ENCODE peak calls at places on chromosome 5, in six cellular contexts. M is heart left ventricle, C is H7, E is MM.1S, L is Caco-2, X is fibroblast of lung. R is an unnamed sample. For H3K36me3, the result is how much of the 10 kb centered on the place peaks cover.

GRCh38 chr5:59799668-59800374 is 93.7 kb downstream of the PDE4D start:
- DNase-seq in M (peak), C (peak), E (peak), L (peak), X (peak), R (no peak)

GRCh38 chr5:113090336-113091106 is 113.9 kb downstream of the DCP2 start:
- DNase-seq in M (no peak), C (no peak), E (peak), L (no peak), X (no peak), R (peak)

GRCh38 chr5:133991171-133991910 is 13.4 kb downstream of the VDAC1 start:
- DNase-seq in M (no peak), C (no peak), E (no peak), L (no peak), X (no peak), R (no peak)

GRCh38 chr5:115626444-115626823 is 598 bp upstream of the TMED7 start:
- DNase-seq in M (no peak), C (peak), E (no peak), L (no peak), X (peak), R (no peak)

GRCh38 chr5:126449751-126450271 is 26.6 kb downstream of the GRAMD2B start:
- DNase-seq in M (peak), C (no peak), E (peak), L (no peak), X (peak), R (no peak)

GRCh38 chr5:44997506-44997905 is 188.8 kb downstream of the MRPS30 start:
- DNase-seq in M (no peak), C (no peak), E (peak), L (no peak), X (no peak), R (peak)

GRCh38 chr5:74392698-74393431 is 247.7 kb downstream of the ENC1 start:
- DNase-seq in M (no peak), C (no peak), E (no peak), L (no peak), X (peak), R (no peak)

GRCh38 chr5:157273131-157273556 is 7.2 kb downstream of the CYFIP2 start:
- DNase-seq in M (no peak), C (no peak), E (peak), L (no peak), X (no peak), R (no peak)

GRCh38 chr5:151123897-151124751 is 33.5 kb downstream of the ANXA6 start:
- DNase-seq in M (peak), C (no peak), E (no peak), L (no peak), X (peak), R (peak)

GRCh38 chr5:21882363-21882762 is 970.8 kb downstream of the CDH12 start:
- DNase-seq in M (no peak), C (no peak), E (no peak), L (no peak), X (no peak), R (no peak)

GRCh38 chr5:169139381-169140125 is 161.4 kb downstream of the SLIT3 start:
- DNase-seq in M (no peak), C (no peak), E (no peak), L (no peak), X (no peak), R (peak)

GRCh38 chr5:92930057-92930456 is 651.0 kb downstream of the NR2F1-AS1 start:
- DNase-seq in M (no peak), C (no peak), E (no peak), L (no peak), X (no peak), R (no peak)

GRCh38 chr5:151184316-151185042 is 26.9 kb upstream of the ANXA6 start:
- DNase-seq in M (no peak), C (no peak), E (no peak), L (no peak), X (no peak), R (peak)

GRCh38 chr5:31516802-31517201 is 15.1 kb downstream of the DROSHA start:
- DNase-seq in M (no peak), C (no peak), E (no peak), L (no peak), X (no peak), R (no peak)

GRCh38 chr5:36607838-36608783 is 1.7 kb downstream of the SLC1A3 start:
- DNase-seq in M (no peak), C (no peak), E (no peak), L (no peak), X (peak), R (no peak)

GRCh38 chr5:114477816-114478330 is 116.0 kb downstream of the KCNN2 start:
- DNase-seq in M (no peak), C (peak), E (no peak), L (no peak), X (no peak), R (no peak)

GRCh38 chr5:42403236-42403635 is 20.0 kb upstream of the GHR start:
- DNase-seq in M (no peak), C (peak), E (no peak), L (no peak), X (no peak), R (no peak)

GRCh38 chr5:74013222-74013621 is 387.2 kb downstream of the ARHGEF28 start:
- DNase-seq in M (no peak), C (no peak), E (no peak), L (no peak), X (no peak), R (no peak)

GRCh38 chr5:43753069-43753468 is 150.1 kb downstream of the NNT start:
- DNase-seq in M (no peak), C (no peak), E (no peak), L (no peak), X (no peak), R (no peak)

GRCh38 chr5:43658499-43658898 is 55.5 kb downstream of the NNT start:
- DNase-seq in M (no peak), C (no peak), E (no peak), L (no peak), X (peak), R (no peak)

GRCh38 chr5:172410160-172410559 is 44.2 kb downstream of the SH3PXD2B start:
- DNase-seq in M (no peak), C (peak), E (no peak), L (no peak), X (peak), R (no peak)

GRCh38 chr5:31463341-31463740 is 68.6 kb downstream of the DROSHA start:
- DNase-seq in M (no peak), C (no peak), E (no peak), L (no peak), X (no peak), R (no peak)

GRCh38 chr5:54463696-54464095 is 8.2 kb downstream of the HSPB3 start:
- DNase-seq in M (no peak), C (no peak), E (no peak), L (no peak), X (no peak), R (peak)

GRCh38 chr5:1471240-1471853 is 26.1 kb upstream of the SLC6A3 start:
- DNase-seq in M (no peak), C (no peak), E (no peak), L (no peak), X (no peak), R (no peak)

GRCh38 chr5:123094227-123094918 is 5.3 kb downstream of the PRDM6 start:
- DNase-seq in M (no peak), C (peak), E (no peak), L (no peak), X (peak), R (no peak)

GRCh38 chr5:66860199-66860975 is 264.2 kb downstream of the MAST4 start:
- DNase-seq in M (no peak), C (no peak), E (no peak), L (no peak), X (no peak), R (peak)

GRCh38 chr5:158133369-158133768 is 274.4 kb upstream of the CLINT1 start:
- DNase-seq in M (no peak), C (no peak), E (no peak), L (no peak), X (no peak), R (no peak)

GRCh38 chr5:96439477-96440184 is 6.6 kb upstream of the PCSK1 start:
- DNase-seq in M (no peak), C (no peak), E (peak), L (no peak), X (peak), R (no peak)

GRCh38 chr5:114367029-114367428 is 5.2 kb downstream of the KCNN2 start:
- DNase-seq in M (no peak), C (no peak), E (no peak), L (no peak), X (peak), R (no peak)

GRCh38 chr5:97919719-97920118 is 736.7 kb upstream of the RIOK2 start:
- DNase-seq in M (no peak), C (no peak), E (no peak), L (no peak), X (no peak), R (no peak)

GRCh38 chr5:105168806-105169205 is 1606.2 kb upstream of the NUDT12 start:
- DNase-seq in M (no peak), C (no peak), E (no peak), L (no peak), X (peak), R (no peak)

GRCh38 chr5:164076571-164076970 is 571.2 kb downstream of the MAT2B start:
- DNase-seq in M (no peak), C (no peak), E (no peak), L (no peak), X (no peak), R (no peak)

GRCh38 chr5:169641253-169641652 is 4.2 kb downstream of the DOCK2 start:
- DNase-seq in M (no peak), C (no peak), E (no peak), L (peak), X (no peak), R (no peak)

GRCh38 chr5:32711693-32712462 is 757 bp downstream of the NPR3 start:
- DNase-seq in M (peak), C (peak), E (no peak), L (no peak), X (peak), R (peak)

GRCh38 chr5:79209505-79209904 is 26.4 kb upstream of the JMY start:
- DNase-seq in M (no peak), C (no peak), E (no peak), L (no peak), X (no peak), R (no peak)

GRCh38 chr5:32916648-32917047 is 205.5 kb downstream of the NPR3 start:
- DNase-seq in M (no peak), C (peak), E (peak), L (peak), X (peak), R (peak)

GRCh38 chr5:81755320-81755719 is 4.4 kb upstream of the SSBP2 start:
- DNase-seq in M (no peak), C (peak), E (no peak), L (peak), X (peak), R (peak)

GRCh38 chr5:14321936-14322335 is 178.8 kb downstream of the TRIO start:
- DNase-seq in M (no peak), C (no peak), E (no peak), L (no peak), X (no peak), R (no peak)
- H3K36me3 ChIP-seq in M (half or more), C (under half), E (under half), L (under half), X (under half), R (under half)

DNA sequence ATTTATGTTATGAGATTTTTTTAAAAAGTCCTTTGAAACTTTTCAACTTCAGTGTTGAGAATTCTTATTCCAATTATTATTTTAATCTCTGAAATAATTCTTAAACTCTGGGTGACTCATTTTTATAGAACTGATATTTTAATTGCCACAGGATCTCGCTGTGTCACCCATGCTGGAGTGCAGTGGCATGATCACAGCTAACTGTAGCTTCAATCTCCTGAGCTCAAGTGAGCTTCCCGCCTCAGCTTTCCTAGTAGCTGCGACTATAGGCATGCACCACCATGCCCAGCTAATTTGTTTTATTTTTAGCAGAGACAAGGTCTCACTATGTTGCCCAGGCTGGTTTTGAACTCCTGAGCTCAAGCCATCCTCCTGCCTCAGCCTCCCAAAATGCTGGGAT is 41.0 kb downstream of the DIMT1 start:
- DNase-seq in M (no peak), C (no peak), E (no peak), L (no peak), X (no peak), R (no peak)
- H3K36me3 ChIP-seq in M (half or more), C (under half), E (under half), L (under half), X (under half), R (under half)

GRCh38 chr5:454936-455335 is 12.0 kb downstream of the EXOC3 start:
- DNase-seq in M (no peak), C (peak), E (no peak), L (no peak), X (no peak), R (no peak)
- H3K36me3 ChIP-seq in M (half or more), C (under half), E (under half), L (under half), X (under half), R (under half)

GRCh38 chr5:72408127-72408526 is 88.0 kb downstream of the PTCD2 start:
- DNase-seq in M (no peak), C (no peak), E (no peak), L (no peak), X (no peak), R (no peak)

GRCh38 chr5:72410896-72411295 is 90.7 kb downstream of the PTCD2 start:
- DNase-seq in M (no peak), C (no peak), E (no peak), L (no peak), X (peak), R (no peak)

GRCh38 chr5:72407541-72407940 is 87.4 kb downstream of the PTCD2 start:
- DNase-seq in M (no peak), C (no peak), E (no peak), L (no peak), X (peak), R (no peak)

GRCh38 chr5:72407078-72407477 is 86.9 kb downstream of the PTCD2 start:
- DNase-seq in M (no peak), C (no peak), E (no peak), L (no peak), X (no peak), R (no peak)

DNA sequence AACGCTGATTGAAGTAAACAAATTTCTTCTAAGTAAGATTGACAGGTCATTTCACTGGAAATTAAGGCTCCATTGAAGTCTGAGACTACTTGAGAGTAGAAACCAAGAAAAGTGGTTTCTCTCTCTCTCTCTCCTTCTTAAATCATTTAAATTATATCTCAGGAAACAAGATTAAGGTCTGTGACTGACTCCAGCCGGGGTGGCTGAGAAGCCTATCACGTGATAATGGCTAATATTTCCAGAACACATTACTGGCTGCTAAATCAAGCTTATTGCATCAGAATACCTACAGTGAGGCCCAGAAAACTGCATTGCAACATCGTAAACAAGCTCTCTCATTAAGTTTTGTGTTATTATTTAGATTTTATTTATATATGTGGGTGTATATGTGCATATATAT is 88.4 kb downstream of the PTCD2 start:
- DNase-seq in M (no peak), C (no peak), E (no peak), L (no peak), X (peak), R (no peak)
- H3K36me3 ChIP-seq in M (under half), C (under half), E (under half), L (under half), X (under half), R (under half)

GRCh38 chr5:176955895-176956294 is 50.7 kb downstream of the UIMC1 start:
- DNase-seq in M (no peak), C (no peak), E (no peak), L (no peak), X (no peak), R (no peak)
- H3K36me3 ChIP-seq in M (half or more), C (under half), E (under half), L (under half), X (under half), R (under half)

DNA sequence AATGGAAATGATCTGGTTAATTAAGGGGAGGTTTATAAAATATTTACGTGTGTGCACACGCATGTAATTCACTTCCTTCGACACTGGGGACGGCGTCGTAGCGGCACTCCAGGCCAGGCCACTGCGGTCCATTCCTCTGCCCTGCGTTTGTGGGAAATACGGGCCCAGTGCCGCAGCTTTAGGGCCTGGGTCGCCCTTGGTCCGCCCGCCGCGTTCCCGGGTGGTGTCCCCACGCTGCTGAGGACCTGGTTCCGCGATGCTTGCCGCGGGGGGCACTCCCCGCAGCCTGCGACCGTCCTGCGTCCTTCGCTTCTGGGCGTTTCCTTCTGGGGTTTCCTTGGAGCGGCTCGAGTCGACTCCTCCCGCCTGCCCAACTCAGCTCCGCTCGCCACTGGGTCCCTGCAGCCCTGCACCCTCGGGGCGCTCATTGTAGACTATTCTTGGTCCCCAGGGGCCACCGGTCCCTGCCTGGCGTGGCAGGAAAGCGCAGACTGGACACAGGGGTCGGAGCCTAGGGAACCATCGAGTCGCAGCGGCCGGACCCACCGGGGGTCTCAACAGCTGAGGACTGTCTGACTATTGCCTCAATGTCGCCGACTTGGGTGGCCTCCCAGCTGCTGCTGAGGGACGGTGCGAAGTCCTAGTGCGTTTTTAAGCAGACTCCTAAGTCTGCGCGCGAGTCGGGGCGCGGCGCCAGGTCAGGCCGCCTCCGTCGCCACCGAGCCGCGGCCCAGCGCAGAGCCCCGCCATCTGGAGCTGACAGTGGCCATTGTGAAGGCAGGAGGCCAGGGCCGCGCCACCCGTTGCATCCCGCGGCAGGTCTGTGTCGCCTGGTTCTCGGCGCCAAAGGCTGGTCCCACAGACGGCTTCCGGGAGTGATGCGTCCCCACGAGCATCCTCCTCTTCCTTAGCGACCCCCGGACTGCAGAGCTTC is 4.4 kb upstream of the IRX1 start:
- DNase-seq in M (no peak), C (peak), E (no peak), L (no peak), X (no peak), R (no peak)
- H3K36me3 ChIP-seq in M (under half), C (under half), E (under half), L (under half), X (under half), R (under half)

DNA sequence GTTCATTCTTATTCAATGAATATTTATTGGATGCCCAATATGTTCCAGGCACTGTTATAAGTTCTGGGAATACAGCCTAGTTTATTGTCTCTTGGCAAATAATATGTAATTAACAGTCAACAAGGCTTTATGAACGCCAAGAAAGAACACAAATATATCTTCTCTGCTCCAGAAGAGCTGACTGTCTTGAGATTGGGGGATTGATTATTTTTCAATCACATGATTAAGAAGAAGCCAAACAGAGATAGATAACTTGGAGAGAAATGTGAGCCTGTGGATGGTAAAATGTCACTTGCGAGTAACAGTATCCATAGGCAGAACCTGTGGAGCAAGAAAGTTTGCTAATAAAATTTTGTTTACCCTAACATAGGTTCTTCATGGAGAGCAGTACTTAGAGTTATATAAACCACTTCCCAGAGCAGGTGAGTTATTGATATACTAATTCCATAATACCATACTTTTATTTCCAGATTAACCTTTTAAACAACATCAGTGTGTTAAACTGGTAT is 49.4 kb downstream of the HSD17B4 start:
- DNase-seq in M (no peak), C (no peak), E (no peak), L (no peak), X (no peak), R (no peak)
- H3K36me3 ChIP-seq in M (half or more), C (under half), E (under half), L (under half), X (under half), R (under half)

GRCh38 chr5:149519624-149520023 is 31.6 kb downstream of the CSNK1A1 start:
- DNase-seq in M (no peak), C (no peak), E (no peak), L (no peak), X (no peak), R (no peak)
- H3K36me3 ChIP-seq in M (half or more), C (under half), E (under half), L (under half), X (under half), R (under half)

GRCh38 chr5:179599100-179599499 is 24.4 kb downstream of the HNRNPH1 start:
- DNase-seq in M (no peak), C (no peak), E (no peak), L (no peak), X (no peak), R (peak)
- H3K36me3 ChIP-seq in M (half or more), C (under half), E (under half), L (under half), X (under half), R (under half)